ENCODE peak calls at places on chromosomes 6 and 20, in seven cellular contexts. P is fibroblast of pulmonary artery; M is AG10803; L is occipital lobe; D is bronchial epithelial cell; R is stimulated activated CD4-positive, alpha-beta T cell treated with anti-CD3 and anti-CD28 coated beads, Interleukin-2, amount 100 ng/mL, for 48 hours; B is GM23338. W is an unnamed sample.

GRCh38 chr20:33843854-33844253 is 32.7 kb downstream of the CHMP4B start:
- DNase-seq in P (no peak), M (no peak), L (no peak), D (no peak), R (no peak), B (no peak), W (no peak)

GRCh38 chr20:63751471-63752271 is 12.1 kb downstream of the SLC2A4RG start:
- DNase-seq in P (no peak), M (no peak), L (no peak), D (no peak), R (no peak), B (peak; percentile 61), W (no peak)

GRCh38 chr6:131367206-131367873 is 205.7 kb upstream of the ARG1 start:
- DNase-seq in P (no peak), M (no peak), L (no peak), D (no peak), R (no peak), B (no peak), W (no peak)

GRCh38 chr6:156021746-156022396 is 566.2 kb upstream of the NOX3 start:
- DNase-seq in P (peak; percentile 74), M (peak; percentile 71), L (no peak), D (peak; percentile 15), R (no peak), B (no peak), W (no peak)

GRCh38 chr6:150687508-150687907 is 87.8 kb downstream of the PLEKHG1 start:
- DNase-seq in P (no peak), M (no peak), L (no peak), D (no peak), R (no peak), B (no peak), W (no peak)

GRCh38 chr6:122151066-122151465 is 248.4 kb upstream of the HSF2 start:
- DNase-seq in P (no peak), M (no peak), L (no peak), D (no peak), R (no peak), B (no peak), W (no peak)

GRCh38 chr6:31740397-31741223 is 805 bp downstream of the MSH5 start:
- DNase-seq in P (no peak), M (no peak), L (no peak), D (no peak), R (no peak), B (no peak), W (no peak)

GRCh38 chr20:57076202-57076651 is 190.2 kb downstream of the BMP7 start:
- DNase-seq in P (no peak), M (peak; percentile 82), L (no peak), D (no peak), R (no peak), B (no peak), W (no peak)

GRCh38 chr20:35174458-35175216 is 2.8 kb downstream of the PROCR start:
- DNase-seq in P (no peak), M (no peak), L (no peak), D (no peak), R (no peak), B (peak; percentile 81), W (no peak)

GRCh38 chr6:108187519-108187918 is 21.7 kb downstream of the NR2E1 start:
- DNase-seq in P (no peak), M (no peak), L (no peak), D (no peak), R (no peak), B (no peak), W (no peak)

GRCh38 chr20:25860531-25861150 is 164.0 kb upstream of the ZNF337 start:
- DNase-seq in P (no peak), M (no peak), L (no peak), D (no peak), R (no peak), B (no peak), W (no peak)

GRCh38 chr6:45586216-45587171 is 208.8 kb upstream of the SUPT3H start:
- DNase-seq in P (no peak), M (no peak), L (no peak), D (peak; percentile 85), R (no peak), B (no peak), W (no peak)

GRCh38 chr20:17557675-17558006 is 12.2 kb upstream of the DSTN start:
- DNase-seq in P (peak; percentile 76), M (peak; percentile 74), L (no peak), D (peak; percentile 97), R (no peak), B (no peak), W (no peak)

GRCh38 chr6:52697903-52698302 is 27.0 kb downstream of the TMEM14A start:
- DNase-seq in P (peak; percentile 38), M (no peak), L (no peak), D (peak; percentile 51), R (no peak), B (peak; percentile 55), W (no peak)

GRCh38 chr6:46848684-46849360 is 55.6 kb downstream of the MEP1A start:
- DNase-seq in P (peak; percentile 78), M (peak; percentile 62), L (peak; percentile 67), D (peak; percentile 49), R (peak; percentile 71), B (peak; percentile 91), W (peak; percentile 33)

GRCh38 chr20:10978713-10979112 is 304.9 kb upstream of the JAG1 start:
- DNase-seq in P (no peak), M (no peak), L (no peak), D (no peak), R (no peak), B (no peak), W (no peak)

GRCh38 chr6:95248501-95248900 is 328.8 kb upstream of the MANEA start:
- DNase-seq in P (no peak), M (no peak), L (no peak), D (no peak), R (no peak), B (peak; percentile 20), W (no peak)

GRCh38 chr20:62737971-62738881 is 29.6 kb downstream of the NTSR1 start:
- DNase-seq in P (no peak), M (no peak), L (no peak), D (no peak), R (no peak), B (no peak), W (no peak)

W was measured in GM18507.